ENCODE peak calls at places on chromosomes 7 and 10, in seven cellular contexts. Q, V, A, F, I, X and W are unnamed samples.

GRCh38 chr7:2730846-2731770 is 43.1 kb downstream of the AMZ1 start:
- DNase-seq in I (no peak), A (no peak), Q (no peak), F (no peak), V (no peak), X (no peak), W (no peak)

GRCh38 chr7:2660359-2661095 is 27.5 kb upstream of the AMZ1 start:
- DNase-seq in I (no peak), Q (no peak), A (peak; percentile 58), F (no peak), V (no peak), X (peak; percentile 70), W (no peak)

GRCh38 chr10:34920578-34920977 is 105.5 kb upstream of the PARD3 start:
- DNase-seq in Q (no peak), X (no peak), V (no peak), I (no peak), A (no peak), F (no peak), W (no peak)

GRCh38 chr7:111162692-111163091 is 71.8 kb downstream of the LRRN3 start:
- DNase-seq in A (no peak), F (no peak), Q (no peak), X (no peak), I (peak; percentile 63), V (no peak), W (no peak)

GRCh38 chr7:139990142-139990535 is 72.6 kb downstream of the PARP12 start:
- DNase-seq in Q (no peak), V (no peak), X (no peak), A (no peak), F (no peak), I (no peak), W (no peak)

GRCh38 chr7:127782550-127783266 is 130.7 kb downstream of the SND1 start:
- DNase-seq in F (no peak), X (peak; percentile 39), V (no peak), A (no peak), I (no peak), Q (no peak), W (no peak)

GRCh38 chr10:96565774-96566173 is 21.0 kb downstream of the TM9SF3 start:
- DNase-seq in A (no peak), F (no peak), Q (no peak), V (no peak), X (peak; percentile 24), I (no peak), W (no peak)

GRCh38 chr7:30249986-30250774 is 34.2 kb upstream of the ZNRF2 start:
- DNase-seq in F (no peak), A (no peak), X (no peak), V (no peak), I (no peak), Q (no peak), W (no peak)

GRCh38 chr10:78802866-78803265 is 265.9 kb upstream of the ZMIZ1 start:
- DNase-seq in Q (no peak), X (peak; percentile 58), A (no peak), I (no peak), F (no peak), V (no peak), W (peak; percentile 24)

GRCh38 chr7:26328498-26329390 is 37.1 kb downstream of the SNX10 start:
- DNase-seq in F (no peak), A (no peak), Q (no peak), V (no peak), I (no peak), X (no peak), W (no peak)

GRCh38 chr10:78042058-78042751 is 8.5 kb downstream of the RPS24 start:
- DNase-seq in A (peak; percentile 49), X (no peak), Q (no peak), F (no peak), V (no peak), I (no peak), W (peak; percentile 32)

GRCh38 chr10:21449288-21449966 is 76.1 kb downstream of the SKIDA1 start:
- DNase-seq in F (no peak), I (no peak), A (no peak), X (no peak), Q (no peak), V (peak; percentile 40), W (no peak)

GRCh38 chr10:75532253-75532924 is 101.0 kb downstream of the LRMDA start:
- DNase-seq in I (no peak), A (no peak), Q (no peak), X (no peak), V (no peak), F (no peak), W (no peak)

GRCh38 chr10:35422236-35422635 is 85.9 kb downstream of the CCNY start:
- DNase-seq in X (no peak), V (no peak), I (peak; percentile 31), F (no peak), Q (no peak), A (peak; percentile 51), W (no peak)

GRCh38 chr7:37320840-37321468 is 127.7 kb downstream of the ELMO1 start:
- DNase-seq in Q (no peak), V (no peak), X (no peak), A (no peak), F (no peak), I (no peak), W (no peak)

GRCh38 chr7:38220452-38220851 is 42.4 kb downstream of the STARD3NL start:
- DNase-seq in A (no peak), I (no peak), Q (no peak), V (no peak), X (no peak), F (no peak), W (no peak)

GRCh38 chr7:76372984-76373833 is 14.4 kb upstream of the YWHAG start:
- DNase-seq in F (no peak), X (no peak), I (no peak), V (no peak), A (peak; percentile 96), Q (no peak), W (peak; percentile 63)

GRCh38 chr7:13770305-13770704 is 219.2 kb downstream of the ETV1 start:
- DNase-seq in F (no peak), Q (no peak), X (no peak), V (no peak), I (no peak), A (no peak), W (no peak)

GRCh38 chr10:96299383-96299782 is 4.9 kb upstream of the DNTT start:
- DNase-seq in I (no peak), V (no peak), A (no peak), X (no peak), Q (no peak), F (no peak), W (no peak)

GRCh38 chr7:24870766-24871165 is 109.2 kb downstream of the OSBPL3 start:
- DNase-seq in V (no peak), A (no peak), Q (no peak), X (no peak), F (no peak), I (no peak), W (no peak)

GRCh38 chr10:49240946-49241345 is 52.8 kb upstream of the TMEM273 start:
- DNase-seq in X (no peak), A (no peak), F (no peak), V (no peak), Q (no peak), I (no peak), W (no peak)

GRCh38 chr10:119313645-119314044 is 106.3 kb downstream of the GRK5 start:
- DNase-seq in Q (no peak), X (no peak), I (no peak), A (peak; percentile 17), V (peak; percentile 78), F (no peak), W (no peak)

DNA sequence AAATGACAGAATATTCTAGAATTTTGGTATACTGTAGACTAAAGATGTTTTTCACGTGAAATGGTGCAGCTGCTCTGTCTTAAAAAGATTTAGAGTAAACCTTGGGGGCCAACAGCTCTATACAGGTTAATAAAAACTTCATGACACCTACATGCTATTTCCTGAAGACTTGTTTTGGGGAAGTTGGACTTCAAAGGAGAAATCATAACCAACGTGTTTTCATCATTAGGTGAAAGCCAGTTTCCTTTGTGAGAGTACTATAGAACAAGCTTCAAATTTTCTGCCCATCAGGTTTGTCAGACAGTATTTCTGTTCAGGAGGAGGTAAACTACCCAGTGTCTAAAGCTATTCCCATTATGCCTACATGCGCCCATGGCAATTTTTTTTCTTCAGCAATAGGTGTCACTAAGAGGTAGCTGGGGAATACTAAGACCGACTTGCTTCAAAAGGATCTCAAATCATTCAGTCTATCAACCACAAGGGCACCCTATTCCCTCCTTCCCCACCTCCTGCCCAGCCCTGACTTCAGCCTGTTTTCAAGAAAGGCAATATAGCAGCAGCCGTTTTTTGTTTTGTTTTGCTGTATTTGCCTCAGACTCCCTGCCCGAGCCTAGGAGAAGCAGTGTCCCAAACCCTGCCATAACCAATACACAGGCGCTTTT is 237.3 kb upstream of the SP8 start:
- DNase-seq in X (no peak), A (no peak), I (no peak), F (no peak), Q (no peak), V (peak; percentile 44), W (peak; percentile 45)
- TF ChIP-seq JUND in X (no peak), A (no peak), I (no peak), F (no peak), Q (no peak), V (no peak), W (no peak)

GRCh38 chr10:46523119-46523880 is 33.2 kb downstream of the GPRIN2 start:
- DNase-seq in F (no peak), I (no peak), V (no peak), X (peak; percentile 48), A (no peak), Q (peak; percentile 13), W (no peak)
- TF ChIP-seq JUND in F (no peak), I (no peak), V (no peak), X (no peak), A (no peak), Q (no peak), W (no peak)

GRCh38 chr7:47049234-47049774 is 532.6 kb downstream of the TNS3 start:
- DNase-seq in X (no peak), F (no peak), I (no peak), V (no peak), A (no peak), Q (no peak), W (no peak)
- TF ChIP-seq JUND in X (no peak), F (no peak), I (no peak), V (no peak), A (no peak), Q (no peak), W (no peak)

GRCh38 chr10:105725007-105725406 is 1083.9 kb downstream of the SORCS3 start:
- DNase-seq in Q (no peak), F (no peak), I (no peak), X (no peak), A (no peak), V (no peak), W (no peak)

GRCh38 chr10:105729428-105729827 is 1088.3 kb downstream of the SORCS3 start:
- DNase-seq in V (no peak), A (no peak), X (no peak), F (no peak), I (no peak), Q (no peak), W (no peak)

GRCh38 chr10:105726149-105726548 is 1085.1 kb downstream of the SORCS3 start:
- DNase-seq in I (no peak), Q (no peak), A (no peak), F (no peak), V (no peak), X (no peak), W (no peak)

DNA sequence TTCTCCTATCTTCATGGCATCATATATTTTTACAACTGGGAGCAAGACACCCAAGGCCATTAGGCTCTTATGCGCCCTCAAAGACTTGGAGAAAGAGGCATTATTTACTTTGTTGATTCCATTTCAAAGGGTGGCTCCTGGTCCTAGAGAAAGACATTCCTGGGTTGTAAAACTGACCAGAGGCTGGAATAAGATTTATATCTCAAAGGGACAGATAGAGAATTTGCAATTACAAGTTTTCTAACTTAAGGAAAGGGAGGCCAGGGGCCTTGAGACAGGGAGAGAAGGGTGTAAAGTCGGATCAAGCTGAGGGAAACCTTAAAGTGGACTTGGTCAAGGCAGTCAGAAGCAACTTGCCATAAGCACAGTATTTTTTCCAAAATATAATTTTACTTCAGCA is 1086.0 kb downstream of the SORCS3 start:
- DNase-seq in Q (no peak), I (no peak), X (no peak), V (no peak), A (no peak), F (no peak), W (no peak)
- TF ChIP-seq JUND in Q (no peak), I (no peak), X (no peak), V (no peak), A (no peak), F (no peak), W (no peak)